ENCODE peak calls at places on chromosomes 2 and 18, in nine cellular contexts. S is astrocyte of the hippocampus; V is BE2C; A is omental fat pad; K is NT2/D1; M is activated CD8-positive, alpha-beta memory T cell treated with anti-CD3 and anti-CD28 coated beads for 1 hour; H is activated naive CD4-positive, alpha-beta T cell; R is NAMALWA; Y is endothelial cell. X is an unnamed sample.

GRCh38 chr18:62187543-62188378 is 706 bp downstream of the RELCH start:
- DNase-seq in R (peak), A (no peak), V (peak), S (peak), H (peak), M (no peak), Y (peak), K (no peak), X (peak)

GRCh38 chr18:44536619-44537018 is 144.1 kb upstream of the SETBP1 start:
- DNase-seq in V (no peak), M (no peak), R (no peak), K (no peak), Y (no peak), H (no peak), A (no peak), S (no peak), X (no peak)

GRCh38 chr18:13809521-13810252 is 14.3 kb upstream of the MC5R start:
- DNase-seq in K (no peak), S (no peak), A (no peak), M (no peak), H (no peak), Y (no peak), V (no peak), R (no peak), X (no peak)

GRCh38 chr18:48800479-48800876 is 150.3 kb downstream of the SMAD7 start:
- DNase-seq in A (peak), R (no peak), S (no peak), K (no peak), Y (no peak), M (no peak), V (no peak), H (no peak), X (no peak)

GRCh38 chr2:239324456-239324855 is 76.4 kb downstream of the HDAC4 start:
- DNase-seq in Y (no peak), S (no peak), V (no peak), A (no peak), K (no peak), H (no peak), M (no peak), R (no peak), X (no peak)

GRCh38 chr18:47075098-47075883 is 39.9 kb upstream of the ELOA2 start:
- DNase-seq in M (no peak), Y (no peak), K (peak), H (no peak), S (peak), V (no peak), A (no peak), R (no peak), X (no peak)

GRCh38 chr2:3434654-3435053 is 55.2 kb downstream of the TRAPPC12 start:
- DNase-seq in H (no peak), S (no peak), M (no peak), Y (no peak), R (no peak), V (no peak), K (no peak), A (no peak), X (peak)

GRCh38 chr2:3787768-3788167 is 84.4 kb downstream of the DCDC2C start:
- DNase-seq in K (no peak), S (no peak), R (no peak), Y (no peak), A (no peak), V (no peak), M (no peak), H (no peak), X (no peak)

GRCh38 chr2:22375094-22375493 is 1009.9 kb upstream of the KLHL29 start:
- DNase-seq in H (no peak), S (no peak), A (no peak), V (peak), K (no peak), M (no peak), R (peak), Y (peak), X (peak)

GRCh38 chr2:100524331-100524730 is 38.5 kb upstream of the PDCL3 start:
- DNase-seq in H (no peak), K (no peak), A (no peak), Y (no peak), S (no peak), R (no peak), V (no peak), M (no peak), X (no peak)

GRCh38 chr18:58682429-58683069 is 11.3 kb downstream of the MALT1 start:
- DNase-seq in V (peak), H (no peak), A (peak), S (peak), R (no peak), K (no peak), M (no peak), Y (no peak), X (no peak)

GRCh38 chr2:25062461-25062860 is 20.6 kb downstream of the EFR3B start:
- DNase-seq in S (peak), R (no peak), A (no peak), M (no peak), H (no peak), K (no peak), Y (no peak), V (no peak), X (no peak)

GRCh38 chr2:120568975-120569268 is 166.7 kb upstream of the GLI2 start:
- DNase-seq in K (no peak), V (no peak), R (no peak), S (peak), A (no peak), M (no peak), Y (no peak), H (no peak), X (no peak)

GRCh38 chr2:71606244-71606643 is 152.9 kb downstream of the DYSF start:
- DNase-seq in H (no peak), M (no peak), V (no peak), A (peak), S (no peak), K (no peak), R (no peak), Y (peak), X (no peak)

GRCh38 chr2:213185147-213185822 is 33.9 kb upstream of the IKZF2 start:
- DNase-seq in M (no peak), R (no peak), S (no peak), V (no peak), Y (no peak), H (no peak), A (no peak), K (no peak), X (no peak)

GRCh38 chr2:36455011-36455410 is 99.4 kb downstream of the CRIM1 start:
- DNase-seq in Y (no peak), K (no peak), M (no peak), R (no peak), A (no peak), S (no peak), H (no peak), V (no peak), X (no peak)

GRCh38 chr18:37476611-37477295 is 88.8 kb downstream of the CELF4 start:
- DNase-seq in R (no peak), A (no peak), Y (no peak), S (no peak), K (no peak), V (no peak), M (no peak), H (no peak), X (no peak)

GRCh38 chr18:10304853-10305252 is 149.6 kb upstream of the APCDD1 start:
- DNase-seq in V (no peak), M (no peak), Y (no peak), H (no peak), R (no peak), S (peak), K (no peak), A (no peak), X (peak)

GRCh38 chr2:52904511-52904910 is 863.1 kb upstream of the CHAC2 start:
- DNase-seq in Y (no peak), V (no peak), A (no peak), H (no peak), K (no peak), M (no peak), S (no peak), R (no peak), X (no peak)

GRCh38 chr2:100759901-100760300 is 60.0 kb upstream of the NPAS2 start:
- DNase-seq in Y (no peak), A (no peak), H (no peak), S (no peak), M (no peak), V (no peak), R (no peak), K (no peak), X (no peak)

GRCh38 chr2:73117441-73117840 is 4.7 kb upstream of the RAB11FIP5 start:
- DNase-seq in A (no peak), Y (no peak), H (no peak), M (no peak), R (no peak), K (no peak), V (no peak), S (no peak), X (no peak)

GRCh38 chr18:51149605-51150429 is 47.7 kb downstream of the MEX3C start:
- DNase-seq in M (no peak), Y (no peak), H (no peak), R (no peak), K (no peak), S (peak), A (no peak), V (no peak), X (no peak)

GRCh38 chr2:57373530-57373929 is 673.1 kb upstream of the VRK2 start:
- DNase-seq in H (no peak), Y (no peak), V (no peak), K (no peak), S (peak), R (no peak), M (no peak), A (no peak), X (no peak)

GRCh38 chr2:23287250-23287704 is 97.7 kb upstream of the KLHL29 start:
- DNase-seq in S (peak), K (peak), H (no peak), M (no peak), Y (no peak), V (no peak), R (no peak), A (no peak), X (no peak)

GRCh38 chr18:48106498-48106897 is 176.0 kb upstream of the SMAD2 start:
- DNase-seq in M (no peak), R (no peak), H (no peak), S (no peak), A (no peak), Y (no peak), V (no peak), K (no peak), X (no peak)

GRCh38 chr2:58920001-58920400 is 678.9 kb upstream of the FANCL start:
- DNase-seq in S (no peak), K (no peak), R (no peak), V (no peak), M (no peak), Y (no peak), A (no peak), H (no peak), X (no peak)

GRCh38 chr18:57207124-57207916 is 60.4 kb downstream of the BOD1L2 start:
- DNase-seq in A (no peak), M (no peak), R (no peak), V (no peak), Y (no peak), S (no peak), K (no peak), H (no peak), X (no peak)

GRCh38 chr2:166127217-166128155 is at the start of gene SCN1A:
- DNase-seq in K (no peak), A (no peak), S (peak), M (no peak), V (no peak), Y (no peak), R (peak), H (no peak), X (peak)

GRCh38 chr2:74583504-74583903 is 29.0 kb downstream of the DOK1 start:
- DNase-seq in M (no peak), A (no peak), Y (no peak), H (no peak), K (peak), V (no peak), S (peak), R (no peak), X (no peak)